ENCODE peak calls at places on chromosomes 13 and 19, in six cellular contexts. M is mammary epithelial cell, F is HepG2, H is fibroblast of lung, B is endodermal cell, I is neuronal stem cell. C is an unnamed sample.

GRCh38 chr13:26019881-26020535 is 31.8 kb downstream of the SHISA2 start:
- DNase-seq in M (no peak), F (no peak), H (peak), B (no peak), I (no peak), C (no peak)

GRCh38 chr19:16614941-16615340 is 13.1 kb downstream of the MED26 start:
- DNase-seq in M (no peak), F (no peak), H (no peak), B (no peak), I (no peak), C (no peak)

GRCh38 chr19:44900328-44901244 is 5.0 kb upstream of the APOE start:
- DNase-seq in M (no peak), F (no peak), H (no peak), B (no peak), I (no peak), C (no peak)

GRCh38 chr13:87498681-87499080 is 172.5 kb upstream of the SLITRK5 start:
- DNase-seq in M (peak), F (peak), H (peak), B (no peak), I (peak), C (no peak)

GRCh38 chr13:113048766-113049165 is 56.8 kb upstream of the F7 start:
- DNase-seq in M (no peak), F (no peak), H (no peak), B (no peak), I (no peak), C (no peak)

GRCh38 chr19:47778954-47779351 is 450 bp downstream of the SELENOW start:
- DNase-seq in M (peak), F (no peak), H (no peak), B (no peak), I (no peak), C (no peak)

GRCh38 chr19:45515807-45516401 is 8.6 kb downstream of the VASP start:
- DNase-seq in M (no peak), F (no peak), H (no peak), B (no peak), I (no peak), C (no peak)

GRCh38 chr13:23428183-23428528 is 5.3 kb downstream of the SACS start:
- DNase-seq in M (no peak), F (no peak), H (peak), B (no peak), I (no peak), C (no peak)

GRCh38 chr13:112159575-112160547 is 92.9 kb downstream of the SOX1 start:
- DNase-seq in M (no peak), F (peak), H (no peak), B (no peak), I (no peak), C (no peak)

GRCh38 chr19:30236006-30236405 is 136.2 kb upstream of the ZNF536 start:
- DNase-seq in M (no peak), F (no peak), H (no peak), B (no peak), I (no peak), C (no peak)

GRCh38 chr19:52651956-52652355 is 13.8 kb upstream of the ZNF83 start:
- DNase-seq in M (no peak), F (no peak), H (no peak), B (no peak), I (no peak), C (no peak)

GRCh38 chr13:40442191-40442590 is 224.2 kb downstream of the FOXO1 start:
- DNase-seq in M (no peak), F (no peak), H (no peak), B (no peak), I (no peak), C (no peak)

GRCh38 chr13:33263484-33263883 is 22.1 kb downstream of the STARD13 start:
- DNase-seq in M (no peak), F (no peak), H (no peak), B (no peak), I (no peak), C (no peak)
- H3K9ac ChIP-seq in M (no peak), F (peak), H (no peak), B (no peak), I (no peak), C (no peak)

GRCh38 chr19:46721269-46722003 is 4.5 kb upstream of the PRKD2 start:
- DNase-seq in M (no peak), F (peak), H (no peak), B (peak), I (no peak), C (no peak)
- H3K27ac ChIP-seq in M (no peak), F (peak), H (no peak), B (no peak), I (no peak), C (no peak)

DNA sequence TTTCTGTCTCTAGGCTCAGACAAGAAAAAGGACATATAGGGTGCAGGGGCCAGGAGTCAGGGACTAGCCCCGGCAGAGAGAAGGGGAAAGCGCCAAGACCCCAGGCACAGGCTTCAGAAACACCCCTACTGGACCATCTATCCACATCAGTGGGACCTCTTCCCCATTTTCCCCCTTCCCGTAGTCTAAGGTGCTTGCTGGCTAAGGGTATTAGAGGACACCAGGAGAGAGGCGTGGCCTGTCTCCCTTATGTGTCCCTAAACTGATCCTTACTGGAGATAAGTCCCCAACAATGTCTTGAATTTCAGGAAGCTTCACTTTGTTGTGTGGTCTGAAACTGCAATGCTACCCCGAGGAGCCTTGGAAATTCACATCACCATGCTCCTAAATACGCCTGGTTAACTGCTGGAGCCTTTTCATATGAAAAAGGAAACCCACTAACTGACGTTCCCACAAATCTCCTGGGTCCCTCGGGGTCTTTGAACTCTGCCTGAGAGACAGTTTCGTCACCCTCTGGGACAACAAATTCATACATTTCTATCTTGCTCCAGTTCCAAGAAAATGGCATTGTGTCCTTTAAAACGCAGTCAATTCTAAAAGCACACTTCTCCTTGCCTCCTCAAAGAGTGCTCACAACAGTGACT is 197.7 kb downstream of the COL4A1 start:
- DNase-seq in M (no peak), F (no peak), H (no peak), B (no peak), I (no peak), C (no peak)
- H3K9ac ChIP-seq in M (peak), F (no peak), H (no peak), B (no peak), I (no peak), C (peak)

GRCh38 chr19:43784251-43784980 is 3.6 kb upstream of the KCNN4 start:
- DNase-seq in M (peak), F (no peak), H (peak), B (peak), I (no peak), C (no peak)
- H3K27ac ChIP-seq in M (peak), F (no peak), H (peak), B (no peak), I (no peak), C (peak)

GRCh38 chr13:74129500-74130144 is 4.6 kb downstream of the KLF12 start:
- DNase-seq in M (peak), F (no peak), H (peak), B (no peak), I (no peak), C (no peak)
- H3K9ac ChIP-seq in M (no peak), F (no peak), H (no peak), B (no peak), I (no peak), C (no peak)

GRCh38 chr13:114119196-114119595 is 13.2 kb downstream of the RASA3 start:
- DNase-seq in M (peak), F (peak), H (peak), B (peak), I (no peak), C (no peak)
- H3K27ac ChIP-seq in M (no peak), F (no peak), H (peak), B (peak), I (no peak), C (peak)

GRCh38 chr13:48586591-48587103 is 53.8 kb upstream of the RCBTB2 start:
- DNase-seq in M (no peak), F (no peak), H (peak), B (no peak), I (no peak), C (no peak)
- H3K9ac ChIP-seq in M (no peak), F (no peak), H (no peak), B (no peak), I (no peak), C (no peak)

GRCh38 chr19:48954011-48954594 is 572 bp upstream of the BAX start:
- DNase-seq in M (no peak), F (no peak), H (no peak), B (no peak), I (no peak), C (no peak)
- H3K27ac ChIP-seq in M (peak), F (peak), H (peak), B (no peak), I (peak), C (peak)

DNA sequence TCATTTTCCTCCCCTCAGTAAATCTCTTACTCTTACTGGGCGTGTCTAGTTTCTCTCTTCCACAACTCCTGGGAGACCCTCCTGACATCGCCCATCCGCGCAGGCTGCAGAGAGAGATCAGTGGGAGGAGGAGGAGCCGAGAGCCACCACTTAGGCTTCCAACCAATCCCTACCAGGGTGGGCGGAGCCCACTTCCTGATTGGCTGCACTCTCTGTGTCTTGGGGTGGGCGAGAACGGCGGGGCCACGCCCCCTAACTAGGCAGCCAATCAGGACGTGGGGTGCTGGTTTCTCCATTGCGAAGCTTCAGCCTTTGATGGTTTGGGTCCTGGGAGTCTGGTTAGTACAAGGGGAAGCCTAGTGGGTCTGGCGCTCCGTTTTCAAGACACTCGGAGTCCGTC is at the start of gene PMIS2:
- DNase-seq in M (no peak), F (no peak), H (no peak), B (peak), I (no peak), C (no peak)
- H3K9ac ChIP-seq in M (no peak), F (no peak), H (no peak), B (no peak), I (no peak), C (no peak)

GRCh38 chr19:42249149-42249750 is 5.7 kb downstream of the ERF start:
- DNase-seq in M (no peak), F (no peak), H (no peak), B (no peak), I (no peak), C (no peak)

GRCh38 chr19:42251572-42251990 is 3.3 kb downstream of the ERF start:
- DNase-seq in M (no peak), F (no peak), H (no peak), B (no peak), I (no peak), C (no peak)

GRCh38 chr19:42250249-42250665 is 4.7 kb downstream of the ERF start:
- DNase-seq in M (no peak), F (no peak), H (no peak), B (no peak), I (no peak), C (no peak)

GRCh38 chr19:42249769-42250168 is 5.2 kb downstream of the ERF start:
- DNase-seq in M (no peak), F (no peak), H (no peak), B (no peak), I (no peak), C (no peak)

DNA sequence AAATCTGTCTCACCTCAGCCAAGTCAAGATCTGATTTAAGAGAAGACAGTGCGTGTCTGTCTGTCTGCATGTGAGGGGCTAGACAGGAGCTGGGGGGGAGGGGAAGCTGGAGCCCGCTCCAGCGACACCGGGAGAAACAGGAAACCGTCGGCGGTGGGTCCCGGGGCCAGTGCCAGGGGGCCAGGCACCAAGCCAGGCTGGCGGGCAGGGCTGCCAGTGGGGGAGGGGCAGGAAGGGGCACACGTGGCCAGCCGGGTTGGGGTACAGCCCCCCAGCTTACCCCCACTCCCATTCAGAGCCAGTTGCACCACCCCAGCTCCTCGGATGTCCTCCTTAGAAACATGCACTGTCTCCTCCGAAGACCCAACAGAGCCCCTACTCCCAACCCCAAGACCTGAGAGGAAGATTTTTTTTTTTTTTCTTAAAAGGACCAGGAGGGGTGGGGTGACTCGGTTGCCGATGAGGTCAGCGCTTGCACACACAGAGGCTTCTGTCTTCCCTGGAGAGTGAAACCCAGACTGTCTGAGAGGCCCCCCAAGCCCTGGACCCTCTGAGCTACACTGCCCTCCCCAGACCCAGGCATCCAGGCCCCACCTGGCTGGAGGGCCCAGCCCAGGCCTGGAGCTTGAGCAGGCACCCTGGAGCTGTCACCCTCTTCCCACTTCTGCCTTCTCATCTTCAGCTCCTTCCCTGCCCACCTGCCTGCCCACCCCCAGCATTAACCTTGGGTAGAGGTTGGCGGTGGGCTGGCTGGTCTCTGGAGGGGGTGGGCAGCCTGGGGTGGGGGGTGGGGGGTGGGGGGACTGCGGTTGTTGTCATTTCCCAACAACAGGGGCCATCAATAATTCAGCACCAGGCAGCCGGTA is 4.0 kb downstream of the ERF start:
- DNase-seq in M (no peak), F (no peak), H (peak), B (no peak), I (no peak), C (no peak)
- H3K27ac ChIP-seq in M (peak), F (no peak), H (peak), B (no peak), I (no peak), C (peak)

C was measured in keratinocyte.